ENCODE peak calls at places on chromosomes 13 and 19, in six cellular contexts. C, U, I, O, K and N are unnamed samples.

GRCh38 chr13:113297370-113297871 is 382 bp downstream of the LAMP1 start:
- DNase-seq in I (peak; percentile 19), C (peak; percentile 59), U (peak; percentile 31), K (no peak), O (peak; percentile 14), N (no peak)

GRCh38 chr13:28204690-28205443 is 66.5 kb downstream of the PAN3 start:
- DNase-seq in K (no peak), I (no peak), U (no peak), C (no peak), O (no peak), N (no peak)

GRCh38 chr19:35896643-35897040 is 3.7 kb downstream of the NFKBID start:
- DNase-seq in C (no peak), I (no peak), U (no peak), O (no peak), K (no peak), N (no peak)

GRCh38 chr13:88908896-88909535 is 1237.8 kb downstream of the SLITRK5 start:
- DNase-seq in K (no peak), C (no peak), I (peak; percentile 9), U (no peak), O (no peak), N (no peak)

GRCh38 chr19:56840452-56841193 is at the start of the genes PEG3 and ZIM2:
- DNase-seq in U (peak; percentile 71), C (no peak), I (peak; percentile 58), O (no peak), K (no peak), N (no peak)

GRCh38 chr13:114087430-114087829 is 45.0 kb downstream of the RASA3 start:
- DNase-seq in I (no peak), U (peak; percentile 16), K (no peak), C (no peak), O (no peak), N (no peak)

GRCh38 chr13:25085125-25085742 is 10.7 kb upstream of the PABPC3 start:
- DNase-seq in O (peak; percentile 35), C (peak; percentile 20), I (peak; percentile 25), K (peak; percentile 60), U (no peak), N (peak; percentile 15)

GRCh38 chr19:58328999-58329398 is 2.2 kb downstream of the ZSCAN22 start:
- DNase-seq in O (no peak), K (peak; percentile 63), U (no peak), I (no peak), C (no peak), N (no peak)

GRCh38 chr13:30847697-30848307 is 58.3 kb upstream of the MEDAG start:
- DNase-seq in O (peak; percentile 100), K (no peak), U (no peak), I (no peak), C (no peak), N (no peak)

GRCh38 chr13:99307247-99307646 is at the start of gene GPR183:
- DNase-seq in I (no peak), O (no peak), K (no peak), C (no peak), U (no peak), N (no peak)

GRCh38 chr19:46714523-46715106 is 2.3 kb downstream of the PRKD2 start:
- DNase-seq in I (no peak), K (no peak), U (no peak), O (no peak), C (peak; percentile 95), N (no peak)

GRCh38 chr13:26471807-26472206 is 85.7 kb upstream of the WASF3 start:
- DNase-seq in I (no peak), C (no peak), K (no peak), O (no peak), U (no peak), N (no peak)

GRCh38 chr19:5293607-5294089 is 47.0 kb downstream of the PTPRS start:
- DNase-seq in K (no peak), C (no peak), U (no peak), O (peak; percentile 56), I (peak; percentile 30), N (no peak)

GRCh38 chr19:800360-801029 is 3.2 kb downstream of the PTBP1 start:
- DNase-seq in K (no peak), C (no peak), I (peak; percentile 70), U (peak; percentile 19), O (no peak), N (peak; percentile 84)

GRCh38 chr13:45361596-45362206 is 20.7 kb upstream of the TPT1 start:
- DNase-seq in U (no peak), K (no peak), O (peak; percentile 34), I (no peak), C (no peak), N (no peak)

GRCh38 chr19:47111081-47111589 is 2.4 kb downstream of the ZC3H4 start:
- DNase-seq in U (no peak), I (peak; percentile 36), C (peak; percentile 45), O (no peak), K (no peak), N (no peak)

GRCh38 chr13:25738342-25738771 is 313.5 kb downstream of the SHISA2 start:
- DNase-seq in I (peak; percentile 34), U (no peak), O (peak; percentile 25), C (no peak), K (no peak), N (no peak)

GRCh38 chr19:46428278-46429141 is at the start of gene PNMA8C:
- DNase-seq in C (no peak), I (peak; percentile 59), U (peak; percentile 76), K (no peak), O (peak; percentile 45), N (no peak)

GRCh38 chr19:18440936-18441803 is 3.2 kb upstream of the ISYNA1 start:
- DNase-seq in U (no peak), I (no peak), C (no peak), K (no peak), O (no peak), N (no peak)

GRCh38 chr13:41700790-41701310 is 243.5 kb downstream of the RGCC start:
- DNase-seq in K (no peak), O (peak; percentile 86), I (peak; percentile 39), U (peak; percentile 38), C (no peak), N (peak; percentile 85)

GRCh38 chr19:14053500-14053899 is 8.4 kb downstream of the PALM3 start:
- DNase-seq in I (no peak), K (no peak), O (no peak), C (no peak), U (no peak), N (no peak)

GRCh38 chr19:55075366-55075998 is at the start of gene EPS8L1:
- DNase-seq in C (no peak), O (no peak), I (peak; percentile 76), K (peak; percentile 96), U (no peak), N (no peak)

GRCh38 chr19:16457954-16458331 is 13.8 kb downstream of the EPS15L1 start:
- DNase-seq in C (no peak), I (no peak), K (no peak), O (no peak), U (no peak), N (no peak)

GRCh38 chr19:49497047-49497789 is 984 bp downstream of the RPS11 start:
- DNase-seq in I (peak; percentile 68), O (peak; percentile 53), C (peak; percentile 62), U (peak; percentile 63), K (peak; percentile 62), N (no peak)

GRCh38 chr13:79237981-79238380 is 168.1 kb downstream of the RBM26 start:
- DNase-seq in I (no peak), C (no peak), O (no peak), K (no peak), U (no peak), N (peak; percentile 86)

GRCh38 chr19:5738423-5738822 is 18.0 kb downstream of the CATSPERD start:
- DNase-seq in U (no peak), O (peak; percentile 31), C (no peak), K (peak; percentile 25), I (no peak), N (no peak)

GRCh38 chr13:33519561-33520479 is 234.3 kb upstream of the STARD13 start:
- DNase-seq in O (peak; percentile 96), K (no peak), U (no peak), C (no peak), I (no peak), N (no peak)

GRCh38 chr13:73865027-73865426 is 269.2 kb downstream of the KLF12 start:
- DNase-seq in U (no peak), I (no peak), C (no peak), O (no peak), K (no peak), N (no peak)

GRCh38 chr13:86085890-86086289 is 286.7 kb upstream of the SLITRK6 start:
- DNase-seq in I (no peak), C (no peak), U (no peak), K (no peak), O (no peak), N (no peak)
- TF ChIP-seq CTCF in I (no peak), C (no peak), U (no peak), K (no peak), O (no peak), N (peak; percentile 39)

DNA sequence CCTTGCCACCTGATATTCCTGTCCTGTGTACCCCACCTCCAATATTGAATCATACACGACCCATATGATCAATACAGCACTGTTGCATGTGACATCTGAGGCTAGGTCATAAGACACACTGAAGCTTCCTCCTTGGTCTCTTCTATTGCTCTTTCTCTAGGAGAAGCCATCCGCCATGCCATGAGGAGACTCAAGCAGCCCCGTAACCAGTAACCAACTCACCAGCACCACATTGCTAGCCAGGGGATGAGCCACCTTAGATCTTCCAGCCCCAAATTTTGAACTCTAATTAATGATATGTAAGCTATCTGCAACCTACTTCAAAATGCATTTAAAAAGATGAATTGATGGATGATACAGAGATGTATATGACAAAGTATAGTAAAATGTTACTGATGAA is 28.6 kb downstream of the ZNF557 start:
- DNase-seq in K (no peak), I (no peak), C (no peak), U (no peak), O (no peak), N (no peak)
- H3K4me3 ChIP-seq in K (peak overlapping the region; percentile 82), I (no peak overlapping the region), C (peak overlapping the region; percentile 70), U (peak overlapping the region; percentile 45), O (peak overlapping the region; percentile 81), N (peak overlapping the region; percentile 58)

GRCh38 chr19:29393915-29394460 is 131.8 kb upstream of the VSTM2B start:
- DNase-seq in K (no peak), I (no peak), U (no peak), C (no peak), O (no peak), N (no peak)
- TF ChIP-seq CTCF in K (no peak), I (no peak), U (no peak), C (no peak), O (no peak), N (peak; percentile 2)

DNA sequence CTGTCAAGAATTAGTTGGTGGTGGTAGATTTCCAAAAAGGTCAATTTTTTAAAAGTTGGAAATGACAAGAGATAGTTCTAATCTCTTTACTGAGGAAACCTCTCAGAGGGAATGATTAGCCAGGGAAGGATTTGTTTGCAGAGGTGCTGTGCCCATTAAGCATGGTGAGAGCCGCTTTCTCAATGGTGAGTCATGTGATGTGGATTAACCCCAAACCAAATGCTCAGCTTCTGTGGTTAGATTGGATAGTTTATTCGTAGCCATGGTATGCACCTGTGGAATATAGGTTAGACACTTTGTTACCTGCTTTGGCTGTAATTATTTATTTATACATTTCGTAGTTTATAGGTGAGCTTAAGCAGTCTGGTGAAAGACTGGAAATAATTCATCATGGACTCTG is 7.1 kb downstream of the HNRNPM start:
- DNase-seq in K (no peak), U (no peak), C (no peak), O (peak; percentile 62), I (no peak), N (no peak)
- H3K4me3 ChIP-seq in K (no peak overlapping the region), U (no peak overlapping the region), C (no peak overlapping the region), O (no peak overlapping the region), I (no peak overlapping the region), N (no peak overlapping the region)